ENCODE peak calls at places on chromosomes 1 and 21, in ten cellular contexts. D is heart left ventricle; H is cardiac muscle cell; P is lower lobe of right lung; A is uterus; G is stomach; Z is fibroblast of lung; F is psoas muscle; R is HCT116; V is CD8-positive, alpha-beta T cell. N is an unnamed sample. For H3K27me3 and H3K9me3, the result is how much of the 10 kb centered on the place peaks cover.

GRCh38 chr1:111516008-111516535 is 12.6 kb upstream of the ADORA3 start:
- DNase-seq in D (peak), H (peak), P (no peak), A (peak), G (peak), Z (peak), F (peak), R (no peak), V (peak), N (no peak)

GRCh38 chr1:66648896-66649597 is 103.2 kb upstream of the DYNLT5 start:
- DNase-seq in D (no peak), H (no peak), P (peak), A (no peak), G (no peak), Z (no peak), F (no peak), R (no peak), V (no peak), N (no peak)

GRCh38 chr1:16677552-16678423 is 11.0 kb upstream of the RNU1-3 start:
- DNase-seq in D (no peak), H (peak), P (peak), A (peak), G (no peak), Z (peak), F (peak), R (peak), V (no peak), N (peak)

GRCh38 chr1:54253480-54253879 is 53.5 kb downstream of the MRPL37 start:
- DNase-seq in D (no peak), H (peak), P (no peak), A (no peak), G (no peak), Z (peak), F (peak), R (peak), V (no peak), N (no peak)

GRCh38 chr21:16539041-16539440 is 809.3 kb downstream of the USP25 start:
- DNase-seq in D (no peak), H (no peak), P (no peak), A (no peak), G (no peak), Z (no peak), F (no peak), R (no peak), V (no peak), N (no peak)

GRCh38 chr1:176696109-176696508 is 233.1 kb downstream of the PAPPA2 start:
- DNase-seq in D (no peak), H (no peak), P (peak), A (no peak), G (no peak), Z (peak), F (peak), R (no peak), V (no peak), N (no peak)

GRCh38 chr1:89587728-89588127 is 45.2 kb upstream of the LRRC8C start:
- DNase-seq in D (no peak), H (no peak), P (no peak), A (no peak), G (no peak), Z (peak), F (no peak), R (no peak), V (no peak), N (no peak)

GRCh38 chr1:220203816-220204215 is 68.4 kb downstream of the RAB3GAP2 start:
- DNase-seq in D (no peak), H (no peak), P (no peak), A (no peak), G (no peak), Z (no peak), F (no peak), R (no peak), V (no peak), N (no peak)

GRCh38 chr1:116203936-116204335 is 92.7 kb downstream of the MAB21L3 start:
- DNase-seq in D (no peak), H (no peak), P (no peak), A (no peak), G (no peak), Z (peak), F (no peak), R (no peak), V (no peak), N (no peak)
- H3K27me3 ChIP-seq in D (under half), H (under half), P (under half), A (under half), G (under half), Z (under half), F (under half), R (under half), V (under half), N (under half)

DNA sequence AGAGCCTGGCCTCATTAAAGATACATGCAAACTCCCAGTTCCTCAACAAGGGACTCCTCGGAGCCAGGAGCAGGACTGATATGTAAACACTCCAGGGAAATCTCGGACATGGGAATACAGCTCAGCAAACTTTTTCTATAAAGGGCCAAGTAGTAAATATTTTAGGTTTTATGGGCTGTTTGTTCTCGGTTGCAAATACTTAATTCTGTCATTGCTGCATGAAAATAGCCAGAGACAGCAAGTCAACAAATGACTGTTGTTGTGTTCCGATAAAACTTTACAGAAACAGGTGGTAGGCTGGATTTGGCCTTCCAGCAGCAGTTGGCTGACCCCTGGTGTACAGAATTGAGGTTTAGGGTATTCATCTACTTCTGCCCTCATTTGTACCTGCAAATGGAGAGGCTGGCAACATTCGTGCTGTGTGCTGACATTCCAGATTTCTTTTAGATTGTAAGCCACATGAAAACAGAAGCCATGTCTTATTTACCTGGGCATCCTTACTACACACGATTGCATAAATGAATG is 360.3 kb downstream of the NTNG1 start:
- DNase-seq in D (no peak), H (no peak), P (no peak), A (no peak), G (no peak), Z (no peak), F (no peak), R (no peak), V (no peak), N (no peak)
- TF ChIP-seq CTCF in D (no peak), H (no peak), P (no peak), A (no peak), G (no peak), Z (no peak), F (no peak), R (no peak), V (no peak), N (no peak)

DNA sequence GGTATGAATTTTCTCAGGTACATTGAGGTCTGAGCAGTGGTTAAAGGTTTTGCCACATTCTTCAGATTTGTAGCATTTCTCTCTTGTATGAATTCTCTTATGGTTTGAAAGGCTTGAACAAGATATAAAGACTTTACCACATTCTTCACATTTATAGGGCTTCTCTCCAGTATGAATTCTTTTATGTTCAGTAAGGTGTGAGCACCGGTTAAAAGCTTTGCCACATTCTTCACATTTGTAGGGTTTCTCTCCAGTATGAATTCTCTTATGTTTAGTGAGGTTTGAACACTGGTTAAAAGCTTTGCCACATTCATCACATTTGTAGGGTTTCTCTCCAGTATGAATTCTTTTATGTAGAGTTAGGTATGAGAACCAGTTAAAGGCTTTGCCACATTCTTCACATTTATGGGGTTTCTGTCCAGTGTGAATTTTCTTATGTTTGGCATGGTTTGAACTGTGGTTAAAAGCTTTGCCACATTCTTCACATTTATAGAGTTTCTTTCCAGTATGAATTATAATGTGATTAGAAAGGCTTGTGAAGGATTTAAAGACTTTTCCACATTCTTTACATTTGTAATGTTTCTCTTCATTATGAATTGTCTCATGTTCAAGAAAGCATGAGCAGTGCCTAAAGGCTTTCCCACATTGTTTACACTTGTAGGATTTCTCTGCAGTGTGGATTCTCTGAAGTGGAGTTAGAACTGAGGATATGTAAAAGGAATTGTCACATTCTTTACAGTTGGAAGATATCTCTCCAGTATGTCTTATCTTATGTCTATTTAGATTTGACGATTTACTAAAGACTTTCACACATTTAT is 18.4 kb upstream of the ZNF124 start:
- DNase-seq in D (no peak), H (no peak), P (no peak), A (no peak), G (no peak), Z (no peak), F (no peak), R (no peak), V (no peak), N (no peak)
- H3K9me3 ChIP-seq in D (under half), H (under half), P (half or more), A (under half), G (under half), Z (under half), F (half or more), R (under half), V (under half), N (half or more)

DNA sequence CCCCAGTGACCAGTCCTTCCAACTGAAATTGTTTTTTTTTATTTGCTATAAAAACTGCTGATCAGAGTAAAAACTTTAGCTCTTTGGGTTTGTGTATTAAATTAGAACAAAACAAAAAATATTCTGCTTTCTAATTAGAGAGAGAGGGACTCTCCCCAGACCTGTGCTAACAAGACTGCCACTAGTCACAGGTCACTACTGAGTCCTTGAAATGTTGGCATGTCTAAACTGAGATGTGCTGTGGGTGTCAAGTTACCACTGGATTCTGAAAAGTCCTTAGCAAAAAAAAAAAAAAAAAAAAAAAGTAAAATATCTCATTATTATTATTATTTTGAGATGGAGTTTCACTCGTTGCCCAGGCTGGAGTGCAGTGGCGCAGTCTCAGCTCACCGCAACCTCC is 199.5 kb upstream of the MAP1LC3C start:
- DNase-seq in D (no peak), H (no peak), P (no peak), A (no peak), G (no peak), Z (no peak), F (no peak), R (no peak), V (no peak), N (no peak)
- H3K27me3 ChIP-seq in D (under half), H (under half), P (under half), A (under half), G (under half), Z (under half), F (under half), R (under half), V (under half), N (under half)

GRCh38 chr1:100883963-100884362 is 10.7 kb downstream of the EXTL2 start:
- DNase-seq in D (no peak), H (peak), P (no peak), A (no peak), G (no peak), Z (peak), F (no peak), R (no peak), V (no peak), N (no peak)
- TF ChIP-seq CTCF in D (no peak), H (no peak), P (no peak), A (no peak), G (no peak), Z (no peak), F (no peak), R (no peak), V (no peak), N (no peak)

DNA sequence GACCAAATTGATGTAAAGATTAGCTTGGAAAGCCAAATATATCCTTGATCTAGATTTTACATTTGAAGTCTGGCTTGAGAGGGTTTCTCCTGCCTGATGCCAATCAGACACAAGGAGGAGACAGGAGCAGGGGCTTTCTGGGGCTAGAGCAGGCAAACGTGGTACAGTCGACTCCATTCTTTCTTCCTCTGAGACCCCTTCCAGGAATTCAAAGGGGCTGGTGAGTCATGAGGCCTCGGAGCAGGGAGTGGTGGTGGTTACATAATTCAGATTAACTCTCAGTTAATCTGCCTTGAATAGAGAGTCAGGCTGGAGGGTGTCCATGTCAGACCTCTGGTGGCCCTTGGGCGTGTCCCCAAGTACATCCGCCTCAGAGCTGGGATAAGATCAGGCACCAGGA is 4.8 kb downstream of the AJAP1 start:
- DNase-seq in D (no peak), H (no peak), P (no peak), A (no peak), G (no peak), Z (no peak), F (peak), R (no peak), V (no peak), N (no peak)
- H3K9me3 ChIP-seq in D (under half), H (under half), P (under half), A (under half), G (under half), Z (under half), F (under half), R (under half), V (under half), N (under half)

GRCh38 chr1:25642710-25643109 is 26.1 kb downstream of the MAN1C1 start:
- DNase-seq in D (no peak), H (peak), P (no peak), A (no peak), G (peak), Z (peak), F (no peak), R (no peak), V (peak), N (no peak)
- H3K27me3 ChIP-seq in D (under half), H (under half), P (under half), A (under half), G (under half), Z (under half), F (under half), R (under half), V (under half), N (under half)

GRCh38 chr1:110192541-110192940 is 17.6 kb upstream of the KCNC4 start:
- DNase-seq in D (no peak), H (no peak), P (no peak), A (no peak), G (no peak), Z (no peak), F (no peak), R (no peak), V (no peak), N (no peak)
- TF ChIP-seq CTCF in D (no peak), H (no peak), P (no peak), A (no peak), G (no peak), Z (no peak), F (no peak), R (no peak), V (no peak), N (no peak)

N was measured in Caco-2.